ENCODE peak calls at places on chromosome 20, in nine cellular contexts. One of them, this sample, is unnamed.

GRCh38 chr20:53291548-53291947 is 302.1 kb downstream of the ZNF217 start:
- DNase-seq in Kasumi-1: no peak
- DNase-seq in CMK: no peak
- DNase-seq in activated CD4-positive, alpha-beta T cell treated with anti-CD3 and anti-CD28 coated beads for 36 hours: peak
- DNase-seq in activated naive CD4-positive, alpha-beta T cell treated with anti-CD3 and anti-CD28 coated beads, Interleukin-2, amount 10 ng/mL, durations not matched to agents 7 days and 5 days: no peak
- DNase-seq in omental fat pad: no peak
- DNase-seq in tibial artery: no peak
- DNase-seq in mesothelial cell of epicardium: no peak
- DNase-seq in epithelial cell of prostate: no peak
- DNase-seq in this sample: no peak

GRCh38 chr20:63191400-63191799 is 24.5 kb downstream of the YTHDF1 start:
- DNase-seq in Kasumi-1: no peak
- DNase-seq in CMK: no peak
- DNase-seq in activated CD4-positive, alpha-beta T cell treated with anti-CD3 and anti-CD28 coated beads for 36 hours: no peak
- DNase-seq in activated naive CD4-positive, alpha-beta T cell treated with anti-CD3 and anti-CD28 coated beads, Interleukin-2, amount 10 ng/mL, durations not matched to agents 7 days and 5 days: no peak
- DNase-seq in omental fat pad: no peak
- DNase-seq in tibial artery: no peak
- DNase-seq in mesothelial cell of epicardium: no peak
- DNase-seq in epithelial cell of prostate: peak
- DNase-seq in this sample: peak

GRCh38 chr20:61927193-61927825 is 138.4 kb downstream of the TAF4 start:
- DNase-seq in Kasumi-1: no peak
- DNase-seq in CMK: no peak
- DNase-seq in activated CD4-positive, alpha-beta T cell treated with anti-CD3 and anti-CD28 coated beads for 36 hours: no peak
- DNase-seq in activated naive CD4-positive, alpha-beta T cell treated with anti-CD3 and anti-CD28 coated beads, Interleukin-2, amount 10 ng/mL, durations not matched to agents 7 days and 5 days: no peak
- DNase-seq in omental fat pad: no peak
- DNase-seq in tibial artery: peak
- DNase-seq in mesothelial cell of epicardium: no peak
- DNase-seq in epithelial cell of prostate: no peak
- DNase-seq in this sample: no peak

GRCh38 chr20:9301129-9302072 is 213.0 kb upstream of the LAMP5 start:
- DNase-seq in Kasumi-1: no peak
- DNase-seq in CMK: no peak
- DNase-seq in activated CD4-positive, alpha-beta T cell treated with anti-CD3 and anti-CD28 coated beads for 36 hours: no peak
- DNase-seq in activated naive CD4-positive, alpha-beta T cell treated with anti-CD3 and anti-CD28 coated beads, Interleukin-2, amount 10 ng/mL, durations not matched to agents 7 days and 5 days: no peak
- DNase-seq in omental fat pad: no peak
- DNase-seq in tibial artery: no peak
- DNase-seq in mesothelial cell of epicardium: no peak
- DNase-seq in epithelial cell of prostate: peak
- DNase-seq in this sample: no peak

GRCh38 chr20:17620371-17621228 is 50.7 kb downstream of the DSTN start:
- DNase-seq in Kasumi-1: no peak
- DNase-seq in CMK: no peak
- DNase-seq in activated CD4-positive, alpha-beta T cell treated with anti-CD3 and anti-CD28 coated beads for 36 hours: peak
- DNase-seq in activated naive CD4-positive, alpha-beta T cell treated with anti-CD3 and anti-CD28 coated beads, Interleukin-2, amount 10 ng/mL, durations not matched to agents 7 days and 5 days: peak
- DNase-seq in omental fat pad: no peak
- DNase-seq in tibial artery: peak
- DNase-seq in mesothelial cell of epicardium: peak
- DNase-seq in epithelial cell of prostate: no peak
- DNase-seq in this sample: no peak

GRCh38 chr20:23873370-23874015 is 6.1 kb downstream of the CST5 start:
- DNase-seq in Kasumi-1: no peak
- DNase-seq in CMK: no peak
- DNase-seq in activated CD4-positive, alpha-beta T cell treated with anti-CD3 and anti-CD28 coated beads for 36 hours: peak
- DNase-seq in activated naive CD4-positive, alpha-beta T cell treated with anti-CD3 and anti-CD28 coated beads, Interleukin-2, amount 10 ng/mL, durations not matched to agents 7 days and 5 days: no peak
- DNase-seq in omental fat pad: no peak
- DNase-seq in tibial artery: no peak
- DNase-seq in mesothelial cell of epicardium: no peak
- DNase-seq in epithelial cell of prostate: no peak
- DNase-seq in this sample: no peak

GRCh38 chr20:44137210-44137781 is 49.7 kb downstream of the JPH2 start:
- DNase-seq in Kasumi-1: no peak
- DNase-seq in CMK: no peak
- DNase-seq in activated CD4-positive, alpha-beta T cell treated with anti-CD3 and anti-CD28 coated beads for 36 hours: no peak
- DNase-seq in activated naive CD4-positive, alpha-beta T cell treated with anti-CD3 and anti-CD28 coated beads, Interleukin-2, amount 10 ng/mL, durations not matched to agents 7 days and 5 days: no peak
- DNase-seq in omental fat pad: no peak
- DNase-seq in tibial artery: peak
- DNase-seq in mesothelial cell of epicardium: peak
- DNase-seq in epithelial cell of prostate: no peak
- DNase-seq in this sample: no peak

GRCh38 chr20:63661959-63662812 is 4.1 kb downstream of the RTEL1 start:
- DNase-seq in Kasumi-1: no peak
- DNase-seq in CMK: no peak
- DNase-seq in activated CD4-positive, alpha-beta T cell treated with anti-CD3 and anti-CD28 coated beads for 36 hours: no peak
- DNase-seq in activated naive CD4-positive, alpha-beta T cell treated with anti-CD3 and anti-CD28 coated beads, Interleukin-2, amount 10 ng/mL, durations not matched to agents 7 days and 5 days: no peak
- DNase-seq in omental fat pad: no peak
- DNase-seq in tibial artery: no peak
- DNase-seq in mesothelial cell of epicardium: no peak
- DNase-seq in epithelial cell of prostate: no peak
- DNase-seq in this sample: no peak

GRCh38 chr20:11057624-11058023 is 383.8 kb upstream of the JAG1 start:
- DNase-seq in Kasumi-1: no peak
- DNase-seq in CMK: no peak
- DNase-seq in activated CD4-positive, alpha-beta T cell treated with anti-CD3 and anti-CD28 coated beads for 36 hours: no peak
- DNase-seq in activated naive CD4-positive, alpha-beta T cell treated with anti-CD3 and anti-CD28 coated beads, Interleukin-2, amount 10 ng/mL, durations not matched to agents 7 days and 5 days: no peak
- DNase-seq in omental fat pad: no peak
- DNase-seq in tibial artery: no peak
- DNase-seq in mesothelial cell of epicardium: no peak
- DNase-seq in epithelial cell of prostate: no peak
- DNase-seq in this sample: no peak

GRCh38 chr20:47508228-47508752 is 6.6 kb downstream of the NCOA3 start:
- DNase-seq in Kasumi-1: peak
- DNase-seq in CMK: no peak
- DNase-seq in activated CD4-positive, alpha-beta T cell treated with anti-CD3 and anti-CD28 coated beads for 36 hours: no peak
- DNase-seq in activated naive CD4-positive, alpha-beta T cell treated with anti-CD3 and anti-CD28 coated beads, Interleukin-2, amount 10 ng/mL, durations not matched to agents 7 days and 5 days: no peak
- DNase-seq in omental fat pad: no peak
- DNase-seq in tibial artery: no peak
- DNase-seq in mesothelial cell of epicardium: no peak
- DNase-seq in epithelial cell of prostate: no peak
- DNase-seq in this sample: no peak

GRCh38 chr20:8633366-8633765 is 435.5 kb upstream of the PLCB4 start:
- DNase-seq in Kasumi-1: no peak
- DNase-seq in CMK: no peak
- DNase-seq in activated CD4-positive, alpha-beta T cell treated with anti-CD3 and anti-CD28 coated beads for 36 hours: no peak
- DNase-seq in activated naive CD4-positive, alpha-beta T cell treated with anti-CD3 and anti-CD28 coated beads, Interleukin-2, amount 10 ng/mL, durations not matched to agents 7 days and 5 days: no peak
- DNase-seq in omental fat pad: no peak
- DNase-seq in tibial artery: no peak
- DNase-seq in mesothelial cell of epicardium: no peak
- DNase-seq in epithelial cell of prostate: no peak
- DNase-seq in this sample: no peak

GRCh38 chr20:3092611-3093379 is 8.3 kb upstream of the AVP start:
- DNase-seq in Kasumi-1: peak
- DNase-seq in CMK: no peak
- DNase-seq in activated CD4-positive, alpha-beta T cell treated with anti-CD3 and anti-CD28 coated beads for 36 hours: peak
- DNase-seq in activated naive CD4-positive, alpha-beta T cell treated with anti-CD3 and anti-CD28 coated beads, Interleukin-2, amount 10 ng/mL, durations not matched to agents 7 days and 5 days: peak
- DNase-seq in omental fat pad: no peak
- DNase-seq in tibial artery: no peak
- DNase-seq in mesothelial cell of epicardium: no peak
- DNase-seq in epithelial cell of prostate: no peak
- DNase-seq in this sample: no peak

GRCh38 chr20:6169251-6169650 is 46.4 kb upstream of the FERMT1 start:
- DNase-seq in Kasumi-1: no peak
- DNase-seq in CMK: no peak
- DNase-seq in activated CD4-positive, alpha-beta T cell treated with anti-CD3 and anti-CD28 coated beads for 36 hours: no peak
- DNase-seq in activated naive CD4-positive, alpha-beta T cell treated with anti-CD3 and anti-CD28 coated beads, Interleukin-2, amount 10 ng/mL, durations not matched to agents 7 days and 5 days: no peak
- DNase-seq in omental fat pad: no peak
- DNase-seq in tibial artery: no peak
- DNase-seq in mesothelial cell of epicardium: no peak
- DNase-seq in epithelial cell of prostate: no peak
- DNase-seq in this sample: no peak

GRCh38 chr20:62804021-62804631 is 509 bp upstream of the OGFR start:
- DNase-seq in Kasumi-1: peak
- DNase-seq in CMK: no peak
- DNase-seq in activated CD4-positive, alpha-beta T cell treated with anti-CD3 and anti-CD28 coated beads for 36 hours: no peak
- DNase-seq in activated naive CD4-positive, alpha-beta T cell treated with anti-CD3 and anti-CD28 coated beads, Interleukin-2, amount 10 ng/mL, durations not matched to agents 7 days and 5 days: no peak
- DNase-seq in omental fat pad: no peak
- DNase-seq in tibial artery: no peak
- DNase-seq in mesothelial cell of epicardium: no peak
- DNase-seq in epithelial cell of prostate: no peak
- DNase-seq in this sample: no peak

GRCh38 chr20:3786126-3786484 is 435 bp downstream of the CENPB start:
- DNase-seq in Kasumi-1: peak
- DNase-seq in CMK: no peak
- DNase-seq in activated CD4-positive, alpha-beta T cell treated with anti-CD3 and anti-CD28 coated beads for 36 hours: peak
- DNase-seq in activated naive CD4-positive, alpha-beta T cell treated with anti-CD3 and anti-CD28 coated beads, Interleukin-2, amount 10 ng/mL, durations not matched to agents 7 days and 5 days: peak
- DNase-seq in omental fat pad: no peak
- DNase-seq in tibial artery: peak
- DNase-seq in mesothelial cell of epicardium: no peak
- DNase-seq in epithelial cell of prostate: no peak
- DNase-seq in this sample: no peak

GRCh38 chr20:40961176-40961575 is 67.4 kb upstream of the TOP1 start:
- DNase-seq in Kasumi-1: no peak
- DNase-seq in CMK: no peak
- DNase-seq in activated CD4-positive, alpha-beta T cell treated with anti-CD3 and anti-CD28 coated beads for 36 hours: no peak
- DNase-seq in activated naive CD4-positive, alpha-beta T cell treated with anti-CD3 and anti-CD28 coated beads, Interleukin-2, amount 10 ng/mL, durations not matched to agents 7 days and 5 days: no peak
- DNase-seq in omental fat pad: no peak
- DNase-seq in tibial artery: peak
- DNase-seq in mesothelial cell of epicardium: peak
- DNase-seq in epithelial cell of prostate: no peak
- DNase-seq in this sample: no peak

GRCh38 chr20:21633829-21634228 is 71.6 kb upstream of the PAX1 start:
- DNase-seq in Kasumi-1: no peak
- DNase-seq in CMK: no peak
- DNase-seq in activated CD4-positive, alpha-beta T cell treated with anti-CD3 and anti-CD28 coated beads for 36 hours: no peak
- DNase-seq in activated naive CD4-positive, alpha-beta T cell treated with anti-CD3 and anti-CD28 coated beads, Interleukin-2, amount 10 ng/mL, durations not matched to agents 7 days and 5 days: no peak
- DNase-seq in omental fat pad: no peak
- DNase-seq in tibial artery: no peak
- DNase-seq in mesothelial cell of epicardium: no peak
- DNase-seq in epithelial cell of prostate: no peak
- DNase-seq in this sample: no peak

GRCh38 chr20:10790013-10790412 is 116.2 kb upstream of the JAG1 start:
- DNase-seq in Kasumi-1: no peak
- DNase-seq in CMK: no peak
- DNase-seq in activated CD4-positive, alpha-beta T cell treated with anti-CD3 and anti-CD28 coated beads for 36 hours: no peak
- DNase-seq in activated naive CD4-positive, alpha-beta T cell treated with anti-CD3 and anti-CD28 coated beads, Interleukin-2, amount 10 ng/mL, durations not matched to agents 7 days and 5 days: no peak
- DNase-seq in omental fat pad: no peak
- DNase-seq in tibial artery: no peak
- DNase-seq in mesothelial cell of epicardium: no peak
- DNase-seq in epithelial cell of prostate: no peak
- DNase-seq in this sample: peak

GRCh38 chr20:36175016-36175415 is 20.5 kb downstream of the EPB41L1 start:
- DNase-seq in Kasumi-1: no peak
- DNase-seq in CMK: no peak
- DNase-seq in activated CD4-positive, alpha-beta T cell treated with anti-CD3 and anti-CD28 coated beads for 36 hours: no peak
- DNase-seq in activated naive CD4-positive, alpha-beta T cell treated with anti-CD3 and anti-CD28 coated beads, Interleukin-2, amount 10 ng/mL, durations not matched to agents 7 days and 5 days: no peak
- DNase-seq in omental fat pad: no peak
- DNase-seq in tibial artery: no peak
- DNase-seq in mesothelial cell of epicardium: no peak
- DNase-seq in epithelial cell of prostate: no peak
- DNase-seq in this sample: no peak

GRCh38 chr20:57652865-57653545 is 32.8 kb upstream of the ZBP1 start:
- DNase-seq in Kasumi-1: no peak
- DNase-seq in CMK: no peak
- DNase-seq in activated CD4-positive, alpha-beta T cell treated with anti-CD3 and anti-CD28 coated beads for 36 hours: peak
- DNase-seq in activated naive CD4-positive, alpha-beta T cell treated with anti-CD3 and anti-CD28 coated beads, Interleukin-2, amount 10 ng/mL, durations not matched to agents 7 days and 5 days: peak
- DNase-seq in omental fat pad: no peak
- DNase-seq in tibial artery: peak
- DNase-seq in mesothelial cell of epicardium: peak
- DNase-seq in epithelial cell of prostate: no peak
- DNase-seq in this sample: no peak

GRCh38 chr20:62703853-62704228 is 4.8 kb upstream of the NTSR1 start:
- DNase-seq in Kasumi-1: no peak
- DNase-seq in CMK: no peak
- DNase-seq in activated CD4-positive, alpha-beta T cell treated with anti-CD3 and anti-CD28 coated beads for 36 hours: no peak
- DNase-seq in activated naive CD4-positive, alpha-beta T cell treated with anti-CD3 and anti-CD28 coated beads, Interleukin-2, amount 10 ng/mL, durations not matched to agents 7 days and 5 days: no peak
- DNase-seq in omental fat pad: no peak
- DNase-seq in tibial artery: no peak
- DNase-seq in mesothelial cell of epicardium: no peak
- DNase-seq in epithelial cell of prostate: no peak
- DNase-seq in this sample: no peak

GRCh38 chr20:25280051-25280573 is 32.2 kb downstream of the PYGB start:
- DNase-seq in Kasumi-1: no peak
- DNase-seq in CMK: no peak
- DNase-seq in activated CD4-positive, alpha-beta T cell treated with anti-CD3 and anti-CD28 coated beads for 36 hours: no peak
- DNase-seq in activated naive CD4-positive, alpha-beta T cell treated with anti-CD3 and anti-CD28 coated beads, Interleukin-2, amount 10 ng/mL, durations not matched to agents 7 days and 5 days: peak
- DNase-seq in omental fat pad: no peak
- DNase-seq in tibial artery: peak
- DNase-seq in mesothelial cell of epicardium: no peak
- DNase-seq in epithelial cell of prostate: no peak
- DNase-seq in this sample: no peak

GRCh38 chr20:1017677-1018076 is 15.6 kb upstream of the RSPO4 start:
- DNase-seq in Kasumi-1: no peak
- DNase-seq in CMK: no peak
- DNase-seq in activated CD4-positive, alpha-beta T cell treated with anti-CD3 and anti-CD28 coated beads for 36 hours: no peak
- DNase-seq in activated naive CD4-positive, alpha-beta T cell treated with anti-CD3 and anti-CD28 coated beads, Interleukin-2, amount 10 ng/mL, durations not matched to agents 7 days and 5 days: no peak
- DNase-seq in omental fat pad: no peak
- DNase-seq in tibial artery: no peak
- DNase-seq in mesothelial cell of epicardium: no peak
- DNase-seq in epithelial cell of prostate: no peak
- DNase-seq in this sample: no peak

GRCh38 chr20:12241065-12241464 is 323.4 kb downstream of the BTBD3 start:
- DNase-seq in Kasumi-1: no peak
- DNase-seq in CMK: no peak
- DNase-seq in activated CD4-positive, alpha-beta T cell treated with anti-CD3 and anti-CD28 coated beads for 36 hours: no peak
- DNase-seq in activated naive CD4-positive, alpha-beta T cell treated with anti-CD3 and anti-CD28 coated beads, Interleukin-2, amount 10 ng/mL, durations not matched to agents 7 days and 5 days: no peak
- DNase-seq in omental fat pad: no peak
- DNase-seq in tibial artery: no peak
- DNase-seq in mesothelial cell of epicardium: no peak
- DNase-seq in epithelial cell of prostate: peak
- DNase-seq in this sample: no peak

GRCh38 chr20:48718914-48719578 is 108.8 kb downstream of the PREX1 start:
- DNase-seq in Kasumi-1: no peak
- DNase-seq in CMK: peak
- DNase-seq in activated CD4-positive, alpha-beta T cell treated with anti-CD3 and anti-CD28 coated beads for 36 hours: peak
- DNase-seq in activated naive CD4-positive, alpha-beta T cell treated with anti-CD3 and anti-CD28 coated beads, Interleukin-2, amount 10 ng/mL, durations not matched to agents 7 days and 5 days: peak
- DNase-seq in omental fat pad: no peak
- DNase-seq in tibial artery: peak
- DNase-seq in mesothelial cell of epicardium: no peak
- DNase-seq in epithelial cell of prostate: no peak
- DNase-seq in this sample: no peak

GRCh38 chr20:23488470-23488869 is 2.4 kb upstream of the CST8 start:
- DNase-seq in Kasumi-1: no peak
- DNase-seq in CMK: no peak
- DNase-seq in activated CD4-positive, alpha-beta T cell treated with anti-CD3 and anti-CD28 coated beads for 36 hours: no peak
- DNase-seq in activated naive CD4-positive, alpha-beta T cell treated with anti-CD3 and anti-CD28 coated beads, Interleukin-2, amount 10 ng/mL, durations not matched to agents 7 days and 5 days: no peak
- DNase-seq in omental fat pad: no peak
- DNase-seq in tibial artery: no peak
- DNase-seq in mesothelial cell of epicardium: no peak
- DNase-seq in epithelial cell of prostate: no peak
- DNase-seq in this sample: no peak

GRCh38 chr20:53162251-53162835 is 190.2 kb downstream of the TSHZ2 start:
- DNase-seq in Kasumi-1: no peak
- DNase-seq in CMK: no peak
- DNase-seq in activated CD4-positive, alpha-beta T cell treated with anti-CD3 and anti-CD28 coated beads for 36 hours: peak
- DNase-seq in activated naive CD4-positive, alpha-beta T cell treated with anti-CD3 and anti-CD28 coated beads, Interleukin-2, amount 10 ng/mL, durations not matched to agents 7 days and 5 days: no peak
- DNase-seq in omental fat pad: no peak
- DNase-seq in tibial artery: no peak
- DNase-seq in mesothelial cell of epicardium: peak
- DNase-seq in epithelial cell of prostate: peak
- DNase-seq in this sample: no peak

GRCh38 chr20:10784337-10785183 is 110.8 kb upstream of the JAG1 start:
- DNase-seq in Kasumi-1: no peak
- DNase-seq in CMK: no peak
- DNase-seq in activated CD4-positive, alpha-beta T cell treated with anti-CD3 and anti-CD28 coated beads for 36 hours: no peak
- DNase-seq in activated naive CD4-positive, alpha-beta T cell treated with anti-CD3 and anti-CD28 coated beads, Interleukin-2, amount 10 ng/mL, durations not matched to agents 7 days and 5 days: no peak
- DNase-seq in omental fat pad: no peak
- DNase-seq in tibial artery: no peak
- DNase-seq in mesothelial cell of epicardium: no peak
- DNase-seq in epithelial cell of prostate: no peak
- DNase-seq in this sample: no peak

GRCh38 chr20:46260480-46260879 is 47.8 kb downstream of the CDH22 start:
- DNase-seq in Kasumi-1: no peak
- DNase-seq in CMK: no peak
- DNase-seq in activated CD4-positive, alpha-beta T cell treated with anti-CD3 and anti-CD28 coated beads for 36 hours: no peak
- DNase-seq in activated naive CD4-positive, alpha-beta T cell treated with anti-CD3 and anti-CD28 coated beads, Interleukin-2, amount 10 ng/mL, durations not matched to agents 7 days and 5 days: no peak
- DNase-seq in omental fat pad: no peak
- DNase-seq in tibial artery: no peak
- DNase-seq in mesothelial cell of epicardium: no peak
- DNase-seq in epithelial cell of prostate: no peak
- DNase-seq in this sample: no peak

GRCh38 chr20:2760381-2761305 is 39.8 kb downstream of the CPXM1 start:
- DNase-seq in Kasumi-1: no peak
- DNase-seq in CMK: no peak
- DNase-seq in activated CD4-positive, alpha-beta T cell treated with anti-CD3 and anti-CD28 coated beads for 36 hours: no peak
- DNase-seq in activated naive CD4-positive, alpha-beta T cell treated with anti-CD3 and anti-CD28 coated beads, Interleukin-2, amount 10 ng/mL, durations not matched to agents 7 days and 5 days: no peak
- DNase-seq in omental fat pad: no peak
- DNase-seq in tibial artery: no peak
- DNase-seq in mesothelial cell of epicardium: no peak
- DNase-seq in epithelial cell of prostate: no peak
- DNase-seq in this sample: no peak

GRCh38 chr20:51985753-51986152 is 183.4 kb upstream of the SALL4 start:
- DNase-seq in Kasumi-1: no peak
- DNase-seq in CMK: no peak
- DNase-seq in activated CD4-positive, alpha-beta T cell treated with anti-CD3 and anti-CD28 coated beads for 36 hours: no peak
- DNase-seq in activated naive CD4-positive, alpha-beta T cell treated with anti-CD3 and anti-CD28 coated beads, Interleukin-2, amount 10 ng/mL, durations not matched to agents 7 days and 5 days: no peak
- DNase-seq in omental fat pad: no peak
- DNase-seq in tibial artery: no peak
- DNase-seq in mesothelial cell of epicardium: no peak
- DNase-seq in epithelial cell of prostate: no peak
- DNase-seq in this sample: no peak